ENCODE peak calls at places on chromosomes 3 and 15, in eight cellular contexts. One of them, this sample, is unnamed.
A peak's percentile ranks its signal among the peaks of the same experiment; 100 is the strongest.

GRCh38 chr15:68682906-68683490 is 104.2 kb downstream of the CORO2B start:
- DNase-seq in suprapubic skin: peak; percentile 50
- DNase-seq in sigmoid colon: peak; percentile 40
- DNase-seq in GM12878: no peak
- DNase-seq in stomach: no peak
- DNase-seq in H1: no peak
- DNase-seq in GM12891: no peak
- DNase-seq in transverse colon: no peak
- DNase-seq in this sample: no peak

GRCh38 chr15:81941479-81941878 is 104.3 kb downstream of the MEX3B start:
- DNase-seq in suprapubic skin: no peak
- DNase-seq in transverse colon: no peak
- DNase-seq in stomach: no peak
- DNase-seq in GM12891: no peak
- DNase-seq in sigmoid colon: no peak
- DNase-seq in H1: no peak
- DNase-seq in GM12878: no peak
- DNase-seq in this sample: no peak

GRCh38 chr3:56855856-56856538 is 54.2 kb upstream of the ARHGEF3 start:
- DNase-seq in suprapubic skin: no peak
- DNase-seq in sigmoid colon: no peak
- DNase-seq in GM12878: no peak
- DNase-seq in H1: peak; percentile 75
- DNase-seq in transverse colon: peak; percentile 36
- DNase-seq in stomach: peak; percentile 35
- DNase-seq in GM12891: no peak
- DNase-seq in this sample: no peak

GRCh38 chr3:64924961-64925360 is 237.2 kb upstream of the ADAMTS9 start:
- DNase-seq in GM12891: no peak
- DNase-seq in sigmoid colon: no peak
- DNase-seq in H1: no peak
- DNase-seq in transverse colon: no peak
- DNase-seq in GM12878: no peak
- DNase-seq in suprapubic skin: no peak
- DNase-seq in stomach: no peak
- DNase-seq in this sample: no peak

GRCh38 chr15:69610858-69611257 is 158.2 kb downstream of the RPLP1 start:
- DNase-seq in GM12878: no peak
- DNase-seq in sigmoid colon: no peak
- DNase-seq in stomach: no peak
- DNase-seq in GM12891: no peak
- DNase-seq in suprapubic skin: no peak
- DNase-seq in transverse colon: no peak
- DNase-seq in H1: no peak
- DNase-seq in this sample: no peak

GRCh38 chr3:134197681-134198261 is 52.9 kb downstream of the RYK start:
- DNase-seq in GM12891: peak; percentile 21
- DNase-seq in sigmoid colon: no peak
- DNase-seq in suprapubic skin: no peak
- DNase-seq in GM12878: peak; percentile 24
- DNase-seq in transverse colon: no peak
- DNase-seq in H1: no peak
- DNase-seq in stomach: no peak
- DNase-seq in this sample: no peak

GRCh38 chr15:91586542-91586941 is 267.0 kb upstream of the SLCO3A1 start:
- DNase-seq in sigmoid colon: no peak
- DNase-seq in transverse colon: no peak
- DNase-seq in H1: no peak
- DNase-seq in GM12891: no peak
- DNase-seq in GM12878: no peak
- DNase-seq in stomach: no peak
- DNase-seq in suprapubic skin: no peak
- DNase-seq in this sample: no peak

GRCh38 chr3:107882261-107882660 is 208.6 kb downstream of the CD47 start:
- DNase-seq in sigmoid colon: no peak
- DNase-seq in GM12891: no peak
- DNase-seq in stomach: no peak
- DNase-seq in transverse colon: no peak
- DNase-seq in GM12878: no peak
- DNase-seq in suprapubic skin: no peak
- DNase-seq in H1: no peak
- DNase-seq in this sample: no peak

GRCh38 chr15:36911322-36911944 is 188.9 kb downstream of the MEIS2 start:
- DNase-seq in H1: no peak
- DNase-seq in GM12891: no peak
- DNase-seq in stomach: no peak
- DNase-seq in suprapubic skin: no peak
- DNase-seq in transverse colon: no peak
- DNase-seq in sigmoid colon: no peak
- DNase-seq in GM12878: no peak
- DNase-seq in this sample: no peak

GRCh38 chr3:120693439-120694172 is 11.6 kb upstream of the HGD start:
- DNase-seq in transverse colon: no peak
- DNase-seq in sigmoid colon: no peak
- DNase-seq in stomach: no peak
- DNase-seq in suprapubic skin: no peak
- DNase-seq in GM12878: no peak
- DNase-seq in GM12891: no peak
- DNase-seq in H1: no peak
- DNase-seq in this sample: no peak

GRCh38 chr3:27357665-27358258 is 11.4 kb downstream of the NEK10 start:
- DNase-seq in GM12891: peak; percentile 10
- DNase-seq in GM12878: no peak
- DNase-seq in sigmoid colon: no peak
- DNase-seq in stomach: peak; percentile 62
- DNase-seq in H1: peak; percentile 55
- DNase-seq in suprapubic skin: no peak
- DNase-seq in transverse colon: peak; percentile 69
- DNase-seq in this sample: no peak

GRCh38 chr15:77107068-77107467 is 36.2 kb upstream of the TSPAN3 start:
- DNase-seq in GM12891: no peak
- DNase-seq in H1: no peak
- DNase-seq in suprapubic skin: no peak
- DNase-seq in GM12878: no peak
- DNase-seq in sigmoid colon: peak; percentile 74
- DNase-seq in transverse colon: no peak
- DNase-seq in stomach: no peak
- DNase-seq in this sample: peak; percentile 21

GRCh38 chr15:75620776-75621536 is 4.6 kb downstream of the SNUPN start:
- DNase-seq in stomach: peak; percentile 77
- DNase-seq in H1: no peak
- DNase-seq in GM12891: no peak
- DNase-seq in sigmoid colon: peak; percentile 94
- DNase-seq in GM12878: no peak
- DNase-seq in suprapubic skin: peak; percentile 94
- DNase-seq in transverse colon: peak; percentile 67
- DNase-seq in this sample: peak; percentile 71

GRCh38 chr3:124504332-124505059 is 225.8 kb upstream of the UMPS start:
- DNase-seq in sigmoid colon: no peak
- DNase-seq in transverse colon: no peak
- DNase-seq in H1: no peak
- DNase-seq in suprapubic skin: no peak
- DNase-seq in stomach: no peak
- DNase-seq in GM12891: no peak
- DNase-seq in GM12878: no peak
- DNase-seq in this sample: no peak

GRCh38 chr15:70863450-70864218 is 9.7 kb upstream of the LARP6 start:
- DNase-seq in GM12878: no peak
- DNase-seq in stomach: no peak
- DNase-seq in transverse colon: no peak
- DNase-seq in H1: no peak
- DNase-seq in suprapubic skin: no peak
- DNase-seq in sigmoid colon: no peak
- DNase-seq in GM12891: no peak
- DNase-seq in this sample: no peak

GRCh38 chr15:52114656-52115055 is 2.1 kb upstream of the BCL2L10 start:
- DNase-seq in H1: no peak
- DNase-seq in sigmoid colon: no peak
- DNase-seq in stomach: no peak
- DNase-seq in suprapubic skin: no peak
- DNase-seq in GM12878: no peak
- DNase-seq in GM12891: no peak
- DNase-seq in transverse colon: no peak
- DNase-seq in this sample: no peak

DNA sequence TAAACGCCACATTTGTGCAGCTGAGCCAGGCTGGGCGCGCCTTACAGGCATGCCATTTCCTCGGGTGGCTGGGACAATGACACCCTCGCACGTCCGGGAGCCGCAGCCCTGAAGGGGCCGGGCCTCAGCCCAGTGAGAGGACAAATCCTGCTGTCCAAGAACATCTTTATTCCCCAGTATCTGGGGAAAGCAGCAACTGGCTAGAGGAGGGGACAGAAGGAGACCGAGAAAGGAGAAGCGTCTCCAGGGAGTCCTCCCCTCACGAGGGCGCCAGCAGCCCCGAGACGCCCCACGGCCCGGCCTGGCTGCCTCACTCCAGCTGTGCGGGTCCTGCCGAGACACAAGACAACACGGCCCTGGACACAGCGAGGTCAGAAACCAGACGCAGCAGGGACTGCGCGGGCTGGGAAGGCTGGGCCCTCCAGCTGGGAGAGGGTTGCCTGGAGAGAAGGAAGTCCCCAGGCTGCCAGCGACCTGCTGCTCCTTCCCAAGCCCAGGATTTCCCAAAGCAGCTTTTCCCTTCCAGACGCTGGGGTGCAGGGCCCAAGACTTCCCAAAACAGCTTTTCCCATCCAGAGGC is 130.2 kb downstream of the CHSY1 start:
- DNase-seq in sigmoid colon: peak; percentile 86
- DNase-seq in suprapubic skin: no peak
- DNase-seq in GM12878: no peak
- DNase-seq in H1: peak; percentile 78
- DNase-seq in stomach: peak; percentile 73
- DNase-seq in transverse colon: peak; percentile 71
- DNase-seq in GM12891: peak; percentile 64
- DNase-seq in this sample: peak; percentile 37
- TF ChIP-seq POLR2A in sigmoid colon: no peak
- TF ChIP-seq POLR2A in suprapubic skin: no peak
- TF ChIP-seq POLR2A in GM12878: no peak
- TF ChIP-seq POLR2A in H1: no peak
- TF ChIP-seq POLR2A in stomach: no peak
- TF ChIP-seq POLR2A in transverse colon: no peak
- TF ChIP-seq POLR2A in GM12891: no peak
- TF ChIP-seq POLR2A in this sample: no peak

DNA sequence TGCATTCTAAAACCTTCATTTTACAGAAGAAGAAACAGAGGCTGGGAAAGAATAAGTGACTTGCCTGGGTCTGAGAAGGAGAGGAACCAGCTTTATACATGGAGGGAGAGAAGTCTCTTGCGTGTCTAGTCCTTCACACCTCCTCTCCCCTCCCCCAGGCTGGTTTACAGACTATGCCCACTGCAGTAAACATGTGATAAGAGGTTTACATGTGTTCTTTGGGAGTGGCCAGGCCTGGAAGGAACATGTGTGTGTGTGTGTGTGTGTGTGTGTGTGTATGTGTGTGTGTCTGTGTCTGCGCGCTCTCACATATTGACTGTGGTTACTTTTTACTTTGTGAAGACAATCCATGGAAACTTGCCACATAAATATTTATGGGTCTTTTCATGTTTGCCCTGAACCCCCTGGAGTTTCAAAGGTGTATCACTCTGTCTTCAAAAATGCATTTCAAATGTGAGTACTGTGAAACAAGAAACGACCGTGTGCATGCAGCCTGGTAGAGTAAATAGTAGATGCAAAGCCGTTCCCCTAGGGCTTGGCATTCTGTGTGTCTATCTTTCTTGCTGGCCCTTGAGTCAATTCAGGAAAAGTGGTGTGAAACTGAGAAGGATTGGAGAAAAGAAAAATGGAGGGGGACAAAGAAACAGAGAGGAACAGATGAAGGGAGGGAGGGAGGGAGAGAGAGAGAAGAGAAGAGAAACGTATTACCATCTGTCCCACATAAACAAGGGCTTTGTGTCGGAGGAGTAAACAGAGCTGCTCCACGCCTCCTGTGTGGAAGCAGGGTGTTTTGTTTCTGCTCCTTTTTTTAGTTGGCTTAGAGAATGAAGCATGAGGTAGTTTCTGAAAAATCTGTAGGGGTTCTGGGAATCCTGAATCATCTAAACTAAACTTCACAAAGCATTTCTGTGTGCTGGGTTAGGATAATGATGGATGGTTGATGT is 51.7 kb downstream of the CLDN11 start:
- DNase-seq in GM12891: no peak
- DNase-seq in suprapubic skin: no peak
- DNase-seq in transverse colon: no peak
- DNase-seq in GM12878: no peak
- DNase-seq in H1: peak; percentile 26
- DNase-seq in stomach: no peak
- DNase-seq in sigmoid colon: no peak
- DNase-seq in this sample: no peak
- TF ChIP-seq POLR2AphosphoS5 in GM12891: no peak
- TF ChIP-seq POLR2AphosphoS5 in suprapubic skin: no peak
- TF ChIP-seq POLR2AphosphoS5 in transverse colon: no peak
- TF ChIP-seq POLR2AphosphoS5 in GM12878: no peak
- TF ChIP-seq POLR2AphosphoS5 in H1: no peak
- TF ChIP-seq POLR2AphosphoS5 in stomach: no peak
- TF ChIP-seq POLR2AphosphoS5 in sigmoid colon: no peak
- TF ChIP-seq POLR2AphosphoS5 in this sample: no peak

GRCh38 chr3:195911946-195912270 is 3.6 kb upstream of the TNK2 start:
- DNase-seq in GM12891: no peak
- DNase-seq in stomach: no peak
- DNase-seq in GM12878: no peak
- DNase-seq in H1: no peak
- DNase-seq in sigmoid colon: peak; percentile 42
- DNase-seq in transverse colon: no peak
- DNase-seq in suprapubic skin: no peak
- DNase-seq in this sample: peak; percentile 79

GRCh38 chr3:195916991-195917390 is 8.6 kb upstream of the TNK2 start:
- DNase-seq in H1: no peak
- DNase-seq in sigmoid colon: no peak
- DNase-seq in GM12878: no peak
- DNase-seq in suprapubic skin: peak; percentile 58
- DNase-seq in stomach: no peak
- DNase-seq in GM12891: no peak
- DNase-seq in transverse colon: no peak
- DNase-seq in this sample: no peak

GRCh38 chr3:195916291-195916690 is 7.9 kb upstream of the TNK2 start:
- DNase-seq in H1: no peak
- DNase-seq in sigmoid colon: no peak
- DNase-seq in suprapubic skin: peak; percentile 60
- DNase-seq in stomach: no peak
- DNase-seq in GM12878: no peak
- DNase-seq in GM12891: no peak
- DNase-seq in transverse colon: no peak
- DNase-seq in this sample: no peak

GRCh38 chr3:195913382-195913781 is 5.0 kb upstream of the TNK2 start:
- DNase-seq in H1: no peak
- DNase-seq in suprapubic skin: no peak
- DNase-seq in GM12891: no peak
- DNase-seq in sigmoid colon: no peak
- DNase-seq in GM12878: no peak
- DNase-seq in transverse colon: no peak
- DNase-seq in stomach: no peak
- DNase-seq in this sample: no peak

GRCh38 chr3:195914648-195915473 is 6.5 kb upstream of the TNK2 start:
- DNase-seq in transverse colon: peak; percentile 94
- DNase-seq in stomach: peak; percentile 95
- DNase-seq in suprapubic skin: peak; percentile 98
- DNase-seq in H1: peak; percentile 97
- DNase-seq in GM12891: peak; percentile 79
- DNase-seq in GM12878: peak; percentile 66
- DNase-seq in sigmoid colon: peak; percentile 97
- DNase-seq in this sample: peak; percentile 96
- TF ChIP-seq POLR2A in transverse colon: no peak
- TF ChIP-seq POLR2A in stomach: no peak
- TF ChIP-seq POLR2A in suprapubic skin: no peak
- TF ChIP-seq POLR2A in H1: peak; percentile 70
- TF ChIP-seq POLR2A in GM12891: no peak
- TF ChIP-seq POLR2A in GM12878: no peak
- TF ChIP-seq POLR2A in sigmoid colon: no peak
- TF ChIP-seq POLR2A in this sample: no peak

GRCh38 chr3:45644467-45645201 is 44.6 kb upstream of the SACM1L start:
- DNase-seq in GM12891: no peak
- DNase-seq in sigmoid colon: no peak
- DNase-seq in H1: no peak
- DNase-seq in transverse colon: no peak
- DNase-seq in stomach: no peak
- DNase-seq in suprapubic skin: no peak
- DNase-seq in GM12878: no peak
- DNase-seq in this sample: no peak
- TF ChIP-seq POLR2AphosphoS5 in GM12891: no peak
- TF ChIP-seq POLR2AphosphoS5 in sigmoid colon: no peak
- TF ChIP-seq POLR2AphosphoS5 in H1: no peak
- TF ChIP-seq POLR2AphosphoS5 in transverse colon: no peak
- TF ChIP-seq POLR2AphosphoS5 in stomach: no peak
- TF ChIP-seq POLR2AphosphoS5 in suprapubic skin: no peak
- TF ChIP-seq POLR2AphosphoS5 in GM12878: no peak
- TF ChIP-seq POLR2AphosphoS5 in this sample: no peak

This sample was measured in breast epithelium.